ENCODE peak calls at places on chromosome 11, in four cellular contexts. E is Calu3, F is HFF-Myc, A is GM06990. I is an unnamed sample.

GRCh38 chr11:116458546-116458945 is 314.2 kb downstream of the BUD13 start:
- DNase-seq in F (no peak), E (no peak), A (no peak), I (no peak)

GRCh38 chr11:94700631-94701030 is 67.5 kb upstream of the AMOTL1 start:
- DNase-seq in A (no peak), E (no peak), F (no peak), I (peak)

GRCh38 chr11:12692238-12693074 is 18.2 kb downstream of the TEAD1 start:
- DNase-seq in A (no peak), F (peak), E (peak), I (peak)

GRCh38 chr11:12148466-12148865 is 38.1 kb downstream of the MICAL2 start:
- DNase-seq in F (no peak), A (no peak), E (no peak), I (no peak)

GRCh38 chr11:23288001-23288783 is 427.9 kb upstream of the CCDC179 start:
- DNase-seq in F (peak), E (no peak), A (no peak), I (peak)

GRCh38 chr11:30314625-30315024 is 8.3 kb upstream of the ARL14EP start:
- DNase-seq in E (no peak), F (no peak), A (no peak), I (no peak)

GRCh38 chr11:4704054-4704789 is at the start of gene MMP26:
- DNase-seq in E (no peak), A (no peak), F (no peak), I (no peak)

GRCh38 chr11:124737638-124738293 is 2.0 kb upstream of the NRGN start:
- DNase-seq in A (no peak), E (no peak), F (no peak), I (no peak)

GRCh38 chr11:123187670-123188507 is 7.2 kb downstream of the CLMP start:
- DNase-seq in F (no peak), E (no peak), A (no peak), I (no peak)

GRCh38 chr11:69518081-69518950 is 36.9 kb downstream of the LINC01488 start:
- DNase-seq in F (no peak), E (no peak), A (no peak), I (no peak)

GRCh38 chr11:18243783-18244362 is 4.6 kb downstream of the SAA2 start:
- DNase-seq in E (peak), F (peak), A (peak), I (peak)

GRCh38 chr11:69102732-69103615 is 52.8 kb upstream of the SMIM38 start:
- DNase-seq in A (no peak), E (peak), F (no peak), I (no peak)

GRCh38 chr11:61752925-61753551 is 602 bp downstream of the MYRF start:
- DNase-seq in E (no peak), A (no peak), F (no peak), I (no peak)

GRCh38 chr11:65454311-65454695 is 31.7 kb downstream of the NEAT1 start:
- DNase-seq in F (no peak), E (no peak), A (no peak), I (no peak)

GRCh38 chr11:37449146-37449545 is 851.1 kb upstream of the RAG2 start:
- DNase-seq in E (peak), F (peak), A (no peak), I (peak)

GRCh38 chr11:75773595-75774353 is 5.2 kb downstream of the DGAT2 start:
- DNase-seq in F (no peak), A (peak), E (no peak), I (no peak)

GRCh38 chr11:107741044-107741823 is 29.4 kb upstream of the SLN start:
- DNase-seq in F (peak), E (peak), A (peak), I (no peak)
- TF ChIP-seq CTCF in F (peak), E (peak), A (peak), I (peak)

DNA sequence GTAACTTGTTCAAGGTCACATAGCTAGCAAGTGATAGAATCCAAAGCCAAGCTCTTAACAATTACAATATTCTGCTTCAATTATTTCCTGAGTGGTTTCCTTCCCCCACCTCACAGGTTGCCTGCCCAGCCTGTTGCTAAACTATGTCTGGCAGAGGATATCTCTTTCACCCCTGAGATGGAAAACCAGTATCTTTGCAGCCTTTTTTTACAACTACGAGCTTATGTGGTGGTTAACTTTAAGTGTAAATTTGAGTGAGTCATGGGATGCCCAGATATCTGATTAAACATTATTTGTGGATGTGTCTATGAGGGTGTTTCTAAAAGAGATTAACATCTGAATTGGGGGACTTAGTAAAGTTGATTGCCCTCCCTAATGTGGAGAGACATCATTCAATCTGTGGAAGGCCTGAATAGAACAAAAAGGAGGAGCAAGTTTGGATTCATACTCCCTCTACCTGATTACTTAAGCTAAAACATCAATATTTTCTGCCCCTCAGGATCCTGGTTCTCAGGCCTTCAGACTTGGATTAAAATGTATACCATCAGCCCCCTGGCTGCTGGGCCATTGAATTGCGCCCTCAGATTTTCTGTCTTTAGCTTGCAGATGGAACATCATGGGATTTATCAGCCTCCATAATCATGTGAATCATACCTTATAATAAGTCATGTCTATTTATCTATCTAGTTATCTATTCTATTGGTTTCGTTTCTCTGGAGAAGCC is 911.9 kb downstream of the METTL15 start:
- DNase-seq in F (no peak), A (no peak), E (peak), I (no peak)
- TF ChIP-seq CTCF in F (peak), A (no peak), E (peak), I (peak)

GRCh38 chr11:126392638-126393023 is 37.1 kb downstream of the ST3GAL4 start:
- DNase-seq in F (no peak), E (no peak), A (no peak), I (no peak)

GRCh38 chr11:126390418-126390817 is 34.9 kb downstream of the ST3GAL4 start:
- DNase-seq in F (no peak), A (no peak), E (no peak), I (no peak)

GRCh38 chr11:126391286-126391954 is 35.9 kb downstream of the ST3GAL4 start:
- DNase-seq in F (no peak), E (no peak), A (no peak), I (no peak)

GRCh38 chr11:126393143-126393542 is 37.7 kb downstream of the ST3GAL4 start:
- DNase-seq in A (no peak), F (no peak), E (no peak), I (no peak)

DNA sequence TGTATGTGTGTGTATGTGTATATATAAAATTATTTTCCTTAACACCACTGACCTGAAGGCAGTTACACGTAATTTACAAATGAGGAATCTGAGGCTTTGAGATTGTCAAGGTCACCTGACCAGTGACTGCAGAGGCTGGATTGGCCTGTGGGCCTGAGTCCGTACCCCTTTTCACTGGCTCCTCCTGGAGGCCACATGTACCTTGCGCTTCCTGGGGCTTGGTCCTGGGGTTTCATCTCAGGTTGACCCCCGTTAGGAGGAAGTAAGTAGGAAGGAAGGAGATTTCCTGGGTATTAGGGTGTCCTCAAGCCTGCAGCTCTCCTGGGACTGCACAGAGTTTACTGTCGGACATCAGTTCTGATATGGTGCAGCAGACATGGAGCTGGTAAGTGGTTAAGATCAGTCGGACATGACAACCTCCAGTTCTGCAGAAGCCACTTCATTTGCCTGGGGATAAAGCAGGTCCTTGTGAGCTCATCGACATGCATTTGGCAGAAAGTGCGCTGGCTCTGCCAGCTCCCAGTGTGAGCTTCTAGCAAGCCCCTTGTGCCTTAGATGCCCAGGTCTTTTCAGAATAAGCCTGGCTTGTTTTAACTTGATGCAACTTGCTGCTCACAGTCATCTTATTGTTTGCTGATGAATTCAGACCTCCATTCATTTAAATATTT is 36.6 kb downstream of the ST3GAL4 start:
- DNase-seq in E (no peak), A (no peak), F (no peak), I (no peak)
- TF ChIP-seq CTCF in E (no peak), A (peak), F (no peak), I (peak)

GRCh38 chr11:473975-474785 is 24.1 kb downstream of the PTDSS2 start:
- DNase-seq in F (no peak), A (no peak), E (no peak), I (no peak)

GRCh38 chr11:472816-473215 is 22.7 kb downstream of the PTDSS2 start:
- DNase-seq in E (no peak), F (no peak), A (no peak), I (no peak)

GRCh38 chr11:473415-473814 is 23.3 kb downstream of the PTDSS2 start:
- DNase-seq in F (no peak), E (no peak), A (no peak), I (no peak)

GRCh38 chr11:471468-472145 is 21.5 kb downstream of the PTDSS2 start:
- DNase-seq in E (no peak), A (no peak), F (no peak), I (no peak)

GRCh38 chr11:472272-472671 is 22.2 kb downstream of the PTDSS2 start:
- DNase-seq in A (no peak), F (no peak), E (no peak), I (no peak)
- TF ChIP-seq CTCF in A (no peak), F (no peak), E (no peak), I (no peak)

DNA sequence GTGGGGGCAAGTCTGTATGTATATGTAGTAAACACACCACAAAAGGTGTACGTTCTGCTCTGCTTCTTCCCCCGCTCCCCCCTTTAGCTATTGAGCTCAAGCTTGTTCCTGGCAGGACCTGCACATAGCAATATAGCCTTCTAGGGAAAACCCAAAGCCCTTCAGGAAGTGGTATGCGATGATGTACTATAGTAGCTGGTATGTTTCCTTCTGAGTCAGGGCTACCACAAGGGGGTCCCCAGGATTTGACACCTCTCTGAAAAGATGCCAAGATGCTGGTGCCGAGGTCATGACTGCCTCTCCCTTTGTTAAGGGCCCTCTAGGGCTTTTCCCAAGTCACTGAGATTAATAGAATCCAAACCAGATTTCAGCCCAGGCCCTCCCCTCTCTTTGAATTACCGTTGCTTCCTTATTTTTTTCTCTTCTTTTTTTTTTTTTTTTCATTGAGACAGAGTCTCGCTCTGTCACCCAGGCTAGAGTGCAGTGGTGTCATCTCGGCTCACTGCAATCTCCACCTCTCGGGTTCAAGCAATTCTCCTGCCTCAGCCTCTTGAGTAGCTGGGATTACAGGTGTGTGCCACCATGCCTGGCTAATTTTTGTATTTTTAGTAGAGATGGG is 268.4 kb downstream of the ETS1 start:
- DNase-seq in E (no peak), F (no peak), A (peak), I (no peak)
- TF ChIP-seq CTCF in E (no peak), F (no peak), A (no peak), I (no peak)

DNA sequence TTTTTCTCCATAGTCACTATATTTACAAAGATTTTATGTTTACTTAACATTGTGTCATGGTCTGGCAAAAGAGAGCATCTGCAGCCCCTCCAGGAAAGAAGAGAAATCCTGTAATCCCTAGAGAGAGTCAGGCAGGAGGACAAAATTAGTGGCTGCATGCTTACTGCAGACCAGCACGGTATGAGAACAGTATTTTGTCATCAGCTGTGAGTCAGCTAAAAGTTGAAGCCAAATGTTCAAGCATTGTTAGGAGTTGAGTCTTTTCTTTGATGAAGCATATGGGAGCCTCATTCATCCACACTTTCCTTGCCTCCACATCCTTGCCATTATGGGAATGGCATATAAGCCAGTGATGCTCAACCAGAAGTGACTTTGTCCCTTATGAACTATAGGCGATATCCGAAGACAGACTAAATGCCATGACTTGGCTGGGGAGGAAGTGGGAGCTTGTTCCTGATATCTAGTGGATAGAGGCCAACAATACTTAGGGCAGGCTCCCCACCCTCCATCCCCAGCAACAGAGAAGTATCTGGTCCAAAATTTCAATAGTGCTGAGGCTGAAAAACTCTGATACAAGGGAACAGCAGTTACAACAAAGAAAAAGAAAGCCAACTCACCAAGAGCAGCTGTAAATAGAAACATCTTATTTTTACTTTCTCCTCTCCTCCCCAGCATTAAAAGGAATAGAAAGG is 111.9 kb upstream of the OR5AK2 start:
- DNase-seq in A (no peak), F (no peak), E (no peak), I (no peak)
- TF ChIP-seq CTCF in A (no peak), F (no peak), E (no peak), I (no peak)

DNA sequence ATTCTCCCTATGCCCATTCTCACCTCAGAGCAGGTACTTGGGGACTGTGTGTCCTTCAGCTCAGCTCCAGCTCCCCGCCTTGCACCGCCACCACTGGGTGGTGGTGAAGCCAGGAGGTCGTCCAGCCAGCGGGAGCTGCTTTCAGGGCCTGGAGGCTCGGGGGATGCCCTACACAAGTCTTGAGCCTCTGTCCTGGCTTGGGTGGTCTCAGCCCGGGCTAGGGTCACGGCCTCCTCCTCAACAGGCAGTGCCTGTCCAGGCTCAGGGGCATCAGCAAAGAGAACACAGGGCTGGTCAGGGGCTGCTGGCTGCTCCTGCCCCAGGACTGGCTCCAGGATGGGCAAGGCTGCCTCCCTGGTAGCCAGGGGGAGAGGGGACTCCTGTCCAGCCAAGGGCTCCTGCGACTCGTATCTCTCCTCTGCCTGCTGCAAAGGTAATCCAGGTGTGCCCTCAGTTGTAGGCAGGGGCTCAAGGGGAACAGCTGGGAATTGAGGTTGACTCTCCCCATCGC is 12.2 kb downstream of the TNKS1BP1 start:
- DNase-seq in F (no peak), A (no peak), E (no peak), I (no peak)
- TF ChIP-seq CTCF in F (no peak), A (no peak), E (no peak), I (no peak)

GRCh38 chr11:132123854-132124835 is 753.7 kb downstream of the NTM start:
- DNase-seq in E (no peak), A (peak), F (no peak), I (no peak)
- TF ChIP-seq CTCF in E (no peak), A (peak), F (no peak), I (peak)

DNA sequence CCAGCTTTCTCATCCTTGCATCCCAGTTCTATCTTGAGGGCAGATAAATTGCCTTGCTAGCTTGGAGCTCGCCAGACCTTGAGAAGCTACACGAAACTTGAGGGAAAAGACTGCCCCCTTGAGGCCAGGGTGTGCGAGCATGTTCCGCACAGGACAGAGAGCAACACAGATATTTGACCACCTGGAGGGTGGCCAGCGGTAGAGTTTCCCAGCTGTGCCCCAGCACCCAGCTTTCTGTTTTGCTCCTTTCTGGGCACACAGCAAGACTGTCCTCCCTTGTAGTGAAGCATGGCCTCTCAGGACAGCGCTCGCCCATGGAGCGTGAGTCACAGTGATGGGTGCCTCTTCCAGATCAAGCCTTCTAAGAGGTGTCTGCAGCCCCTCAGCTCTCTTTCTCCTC is 23.5 kb downstream of the SPATA19 start:
- DNase-seq in F (no peak), A (no peak), E (peak), I (no peak)
- TF ChIP-seq CTCF in F (peak), A (peak), E (peak), I (no peak)

DNA sequence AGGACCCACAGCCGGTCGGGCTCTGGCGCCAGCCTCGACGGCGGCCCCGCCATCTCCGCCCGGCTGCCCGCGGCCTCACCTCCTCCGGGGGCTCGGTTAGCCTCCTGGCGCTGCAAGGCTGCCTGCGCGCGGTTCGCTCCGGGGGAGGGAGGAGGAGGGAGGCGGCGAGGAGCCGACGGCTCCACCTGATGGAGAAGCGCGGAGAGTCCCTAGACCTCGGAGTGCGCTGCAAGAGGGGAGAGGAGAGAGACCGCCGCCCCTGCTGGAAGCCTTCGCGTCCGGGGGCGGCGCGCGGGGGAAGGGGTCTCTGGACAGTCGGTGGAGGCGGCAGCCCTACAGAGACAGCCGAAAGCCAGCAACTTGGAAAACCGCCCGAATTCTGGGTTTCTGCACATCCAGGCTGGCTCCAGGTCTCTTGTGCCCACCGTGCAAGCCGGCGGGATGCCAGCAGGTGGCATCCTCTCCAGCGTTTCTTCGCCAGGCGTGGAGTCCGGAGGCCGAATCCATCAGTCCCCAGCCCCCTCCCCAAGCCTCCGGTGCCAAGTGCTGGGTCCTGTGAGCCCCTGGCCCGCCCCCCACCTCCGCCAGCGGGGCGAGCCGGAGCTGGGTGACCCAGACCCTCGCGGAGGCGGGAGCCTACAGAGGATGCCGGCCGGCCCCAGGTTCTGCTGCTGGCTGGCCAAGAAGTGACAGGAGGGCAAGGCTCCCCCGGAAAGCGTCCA is 2.9 kb upstream of the KIRREL3 start:
- DNase-seq in A (peak), E (peak), F (no peak), I (no peak)
- TF ChIP-seq CTCF in A (peak), E (peak), F (peak), I (peak)